ENCODE peak calls at places on chromosomes 13 and 19, in seven cellular contexts. H is MM.1S, O is choroid plexus epithelial cell, V is keratinocyte, I is H9, C is GM10248, G is astrocyte of the spinal cord. Z is an unnamed sample.
A peak's percentile ranks its signal among the peaks of the same experiment; 100 is the strongest.

GRCh38 chr13:84118845-84119409 is 236.7 kb upstream of the SLITRK1 start:
- DNase-seq in H (no peak), O (peak; percentile 27), V (no peak), I (no peak), C (no peak), G (peak; percentile 16), Z (no peak)

GRCh38 chr13:103188688-103189326 is 122.6 kb upstream of the SLC10A2 start:
- DNase-seq in H (peak; percentile 49), O (peak; percentile 64), V (no peak), I (no peak), C (peak; percentile 24), G (peak; percentile 64), Z (no peak)

GRCh38 chr13:113951246-113951999 is 22.5 kb downstream of the C13orf46 start:
- DNase-seq in H (no peak), O (peak; percentile 83), V (no peak), I (peak; percentile 74), C (peak; percentile 89), G (peak; percentile 50), Z (peak; percentile 74)

GRCh38 chr13:36258831-36259230 is 38.8 kb downstream of the CCDC169 start:
- DNase-seq in H (no peak), O (no peak), V (no peak), I (no peak), C (no peak), G (no peak), Z (no peak)

GRCh38 chr13:112346173-112346898 is 29.8 kb upstream of the SPACA7 start:
- DNase-seq in H (no peak), O (no peak), V (no peak), I (peak; percentile 70), C (no peak), G (no peak), Z (peak; percentile 16)

GRCh38 chr19:36115453-36116343 is at the start of gene TBCB:
- DNase-seq in H (peak; percentile 79), O (peak; percentile 43), V (no peak), I (no peak), C (peak; percentile 91), G (peak; percentile 42), Z (peak; percentile 90)

GRCh38 chr19:32642771-32643170 is 32.2 kb downstream of the ANKRD27 start:
- DNase-seq in H (no peak), O (no peak), V (no peak), I (no peak), C (no peak), G (no peak), Z (peak; percentile 92)

GRCh38 chr19:2334986-2335846 is 6.7 kb downstream of the SPPL2B start:
- DNase-seq in H (no peak), O (no peak), V (no peak), I (no peak), C (no peak), G (no peak), Z (peak; percentile 49)

GRCh38 chr13:112449545-112449930 is 73.4 kb downstream of the SPACA7 start:
- DNase-seq in H (no peak), O (no peak), V (no peak), I (peak; percentile 20), C (no peak), G (no peak), Z (no peak)

DNA sequence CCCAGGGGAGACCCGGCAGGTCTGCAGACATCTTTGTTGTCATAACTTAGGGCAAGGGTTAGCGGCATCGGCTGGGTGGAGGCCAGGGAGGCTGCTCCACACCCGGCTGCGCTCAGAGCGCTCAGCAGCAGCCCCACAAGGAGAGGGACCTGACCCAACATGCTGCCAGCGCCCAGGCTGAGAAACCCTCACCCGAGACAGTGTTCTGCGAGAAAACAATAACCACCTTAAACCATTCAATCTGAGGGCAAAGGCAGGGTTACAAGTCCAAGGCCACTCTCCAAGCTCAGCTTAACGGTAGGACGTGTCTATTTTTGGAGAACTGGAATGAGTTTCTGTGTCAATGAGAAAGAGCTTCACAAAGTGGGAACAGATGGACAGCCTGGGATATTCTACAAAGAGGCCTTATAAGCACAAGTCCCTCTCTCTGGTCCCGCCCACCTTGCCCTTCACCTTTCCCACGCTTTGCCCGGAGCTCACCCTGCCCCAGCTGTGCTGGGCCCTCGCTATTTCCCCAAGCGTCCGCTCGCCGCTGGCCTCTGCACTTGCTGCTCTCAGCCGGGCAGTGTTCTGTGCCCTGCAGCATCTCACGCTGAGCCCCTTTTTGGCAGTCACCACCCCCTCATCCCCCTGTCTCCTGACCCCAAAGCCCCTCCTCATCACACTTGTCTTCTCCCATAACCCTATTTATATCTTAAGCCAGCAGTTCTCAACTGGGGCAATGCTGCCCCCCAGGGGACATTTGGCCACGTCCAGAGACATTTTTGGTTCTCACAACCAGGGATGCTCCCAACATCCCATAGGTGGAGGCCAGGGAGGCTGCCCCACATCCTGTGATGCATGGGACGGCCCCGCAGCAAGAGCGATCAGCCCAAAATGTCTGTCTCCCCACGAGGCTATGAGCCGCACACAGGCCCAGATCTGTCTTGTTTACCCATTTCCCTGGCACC is 17.6 kb downstream of the PPP1R12C start:
- DNase-seq in H (no peak), O (no peak), V (no peak), I (peak; percentile 67), C (no peak), G (no peak), Z (no peak)
- TF ChIP-seq CTCF in H (peak; percentile 27), O (peak; percentile 47), V (no peak), I (peak; percentile 57), C (no peak), G (peak; percentile 24), Z (no peak)

DNA sequence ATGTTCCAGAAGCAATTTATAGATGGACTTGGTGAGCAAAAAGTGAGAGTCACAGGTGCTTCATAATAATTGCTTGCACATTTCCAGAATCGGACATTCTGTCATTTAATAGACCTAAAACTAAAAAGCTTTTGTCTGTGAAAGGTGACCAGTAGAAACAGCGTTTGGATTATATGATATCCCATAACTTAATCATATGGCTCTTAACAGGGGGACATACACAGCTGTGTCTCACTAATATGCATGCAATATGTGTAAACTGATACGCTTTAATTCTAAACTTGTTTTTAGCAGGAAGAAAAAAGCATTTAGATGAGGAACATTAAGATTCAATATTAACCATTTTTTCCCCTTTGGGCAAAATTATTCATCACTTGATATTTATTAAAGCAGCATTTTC is 277.0 kb downstream of the ZNF536 start:
- DNase-seq in H (no peak), O (no peak), V (no peak), I (no peak), C (no peak), G (no peak), Z (no peak)
- TF ChIP-seq CTCF in H (no peak), O (no peak), V (no peak), I (no peak), C (no peak), G (no peak), Z (no peak)

DNA sequence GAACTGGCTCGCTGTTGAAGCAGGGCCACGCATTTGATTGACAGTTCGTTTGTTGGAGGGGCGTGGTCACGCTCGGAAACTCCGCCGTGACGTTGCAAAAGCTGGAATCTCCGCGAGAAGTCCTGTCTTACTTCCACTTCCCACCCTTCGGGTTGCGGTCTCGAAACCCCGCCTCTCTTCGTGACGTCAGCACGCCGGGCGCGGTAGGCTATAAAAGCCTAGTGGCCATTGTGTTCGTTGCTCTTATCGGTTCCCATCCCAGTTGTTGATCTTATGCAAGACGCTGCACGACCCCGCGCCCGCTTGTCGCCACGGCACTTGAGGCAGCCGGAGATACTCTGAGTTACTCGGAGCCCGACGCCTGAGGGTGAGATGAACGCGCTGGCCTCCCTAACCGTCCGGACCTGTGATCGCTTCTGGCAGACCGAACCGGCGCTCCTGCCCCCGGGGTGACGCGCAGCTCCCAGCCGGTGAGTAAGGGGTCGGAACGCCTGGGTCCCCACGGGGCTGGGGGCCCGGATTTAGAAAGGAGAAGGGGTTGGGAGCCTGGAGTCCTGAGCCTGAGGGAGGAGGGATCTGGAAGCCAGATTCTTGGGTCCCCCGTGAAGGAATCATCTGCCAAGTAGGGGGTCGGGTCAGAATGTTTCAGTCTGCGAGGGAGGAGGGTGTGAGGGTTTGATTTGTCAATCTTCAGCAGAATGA is at the start of gene PPP1R15A:
- DNase-seq in H (peak; percentile 96), O (peak; percentile 99), V (peak; percentile 97), I (peak; percentile 98), C (peak; percentile 97), G (peak; percentile 97), Z (peak; percentile 99)
- TF ChIP-seq CTCF in H (no peak), O (no peak), V (no peak), I (no peak), C (no peak), G (no peak), Z (no peak)

DNA sequence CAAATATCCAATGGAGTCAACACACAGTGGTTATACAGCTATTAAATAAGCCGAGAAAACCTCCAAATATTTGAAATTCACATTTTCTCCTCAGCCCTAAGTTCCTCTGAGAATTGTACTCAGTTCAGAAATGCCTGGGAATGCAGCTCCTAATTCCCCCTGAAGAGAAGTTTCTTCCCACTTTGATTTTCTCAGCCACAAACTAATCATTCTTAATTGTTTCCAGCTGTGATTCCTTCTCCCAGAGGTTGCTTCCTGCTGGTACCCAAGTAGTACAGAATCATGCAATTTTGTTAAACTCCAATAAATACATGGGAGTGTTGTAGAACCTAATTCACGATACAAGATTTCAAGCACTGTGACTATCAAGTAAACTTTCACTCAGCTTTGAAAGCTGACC is 246.1 kb upstream of the MIR17HG start:
- DNase-seq in H (no peak), O (no peak), V (no peak), I (no peak), C (no peak), G (no peak), Z (no peak)
- TF ChIP-seq CTCF in H (no peak), O (no peak), V (no peak), I (no peak), C (no peak), G (no peak), Z (no peak)

GRCh38 chr19:48418317-48419064 is 25.0 kb downstream of the GRIN2D start:
- DNase-seq in H (peak; percentile 75), O (no peak), V (no peak), I (peak; percentile 41), C (no peak), G (peak; percentile 52), Z (peak; percentile 59)
- TF ChIP-seq CTCF in H (peak; percentile 52), O (peak; percentile 28), V (no peak), I (peak; percentile 27), C (no peak), G (peak; percentile 35), Z (no peak)

DNA sequence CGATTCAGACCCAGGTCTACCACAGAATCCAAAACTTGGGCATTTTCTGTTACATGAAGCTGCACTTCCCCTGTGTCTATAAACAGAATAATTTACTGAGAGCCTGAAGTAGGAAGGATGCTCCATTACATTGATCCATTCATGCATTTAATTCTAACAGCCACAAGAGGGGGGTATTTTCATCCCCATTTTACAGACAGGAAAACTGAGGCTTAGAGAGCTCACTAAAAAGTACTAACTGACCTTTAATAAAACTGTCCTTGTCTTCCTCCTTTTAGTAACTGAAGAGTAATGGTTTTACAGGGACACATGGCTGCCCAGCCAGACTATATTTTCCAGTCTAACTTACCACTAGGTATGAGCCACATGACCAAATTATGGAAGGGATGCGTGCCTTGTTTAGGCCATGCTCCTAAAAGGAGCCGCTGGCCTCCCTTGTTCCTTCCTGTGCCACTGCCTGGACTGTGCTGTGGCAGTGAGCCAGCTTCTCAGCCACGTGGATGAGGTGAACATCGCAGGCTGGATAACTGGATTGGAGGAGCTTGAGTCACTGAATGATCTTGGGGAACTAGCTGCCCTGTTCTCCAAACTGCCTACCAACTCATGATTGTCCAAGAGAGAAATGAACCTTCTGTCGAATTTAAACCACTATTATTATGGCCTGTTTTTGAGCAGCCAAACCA is 108.3 kb downstream of the DOCK9 start:
- DNase-seq in H (no peak), O (peak; percentile 20), V (no peak), I (no peak), C (no peak), G (no peak), Z (no peak)
- TF ChIP-seq CTCF in H (peak; percentile 41), O (peak; percentile 29), V (no peak), I (peak; percentile 60), C (peak; percentile 45), G (peak; percentile 13), Z (peak; percentile 59)

Z was measured in activated CD8-positive, alpha-beta T cell treated with anti-CD3 and anti-CD28 coated beads for 36 hours.